ENCODE peak calls at places on chromosome 7, in eight cellular contexts. V is testis, U is transverse colon, P is body of pancreas, M is pancreas, Y is MM.1S, R is GM23248, K is heart right ventricle. N is an unnamed sample.

GRCh38 chr7:78148166-78148894 is 349.8 kb downstream of the PHTF2 start:
- DNase-seq in V (no peak), U (no peak), P (no peak), M (no peak), Y (no peak), R (peak; percentile 39), K (no peak), N (no peak)

GRCh38 chr7:92641921-92642511 is 51.8 kb upstream of the FAM133B start:
- DNase-seq in V (no peak), U (no peak), P (no peak), M (no peak), Y (no peak), R (peak; percentile 72), K (no peak), N (no peak)

GRCh38 chr7:11527707-11528106 is 304.3 kb downstream of the THSD7A start:
- DNase-seq in V (no peak), U (no peak), P (no peak), M (no peak), Y (no peak), R (no peak), K (no peak), N (no peak)

GRCh38 chr7:130942211-130942964 is 208.4 kb upstream of the KLF14 start:
- DNase-seq in V (peak; percentile 70), U (peak; percentile 69), P (peak; percentile 82), M (no peak), Y (no peak), R (no peak), K (no peak), N (no peak)

GRCh38 chr7:139075031-139075652 is 34.4 kb downstream of the ZC3HAV1 start:
- DNase-seq in V (peak; percentile 84), U (peak; percentile 66), P (peak; percentile 84), M (no peak), Y (peak; percentile 90), R (peak; percentile 88), K (peak; percentile 34), N (peak; percentile 78)

GRCh38 chr7:97751566-97751965 is 19.7 kb downstream of the TAC1 start:
- DNase-seq in V (no peak), U (no peak), P (no peak), M (no peak), Y (no peak), R (no peak), K (no peak), N (no peak)

GRCh38 chr7:140625908-140626868 is 14.4 kb downstream of the DENND2A start:
- DNase-seq in V (peak; percentile 88), U (peak; percentile 74), P (peak; percentile 67), M (no peak), Y (no peak), R (peak; percentile 88), K (peak; percentile 91), N (peak; percentile 89)

GRCh38 chr7:103680161-103681144 is 234.4 kb upstream of the SLC26A5 start:
- DNase-seq in V (no peak), U (no peak), P (no peak), M (no peak), Y (no peak), R (no peak), K (no peak), N (no peak)

GRCh38 chr7:34991938-34992840 is 45.1 kb downstream of the DPY19L1 start:
- DNase-seq in V (no peak), U (peak; percentile 51), P (peak; percentile 12), M (no peak), Y (no peak), R (peak; percentile 69), K (no peak), N (no peak)

DNA sequence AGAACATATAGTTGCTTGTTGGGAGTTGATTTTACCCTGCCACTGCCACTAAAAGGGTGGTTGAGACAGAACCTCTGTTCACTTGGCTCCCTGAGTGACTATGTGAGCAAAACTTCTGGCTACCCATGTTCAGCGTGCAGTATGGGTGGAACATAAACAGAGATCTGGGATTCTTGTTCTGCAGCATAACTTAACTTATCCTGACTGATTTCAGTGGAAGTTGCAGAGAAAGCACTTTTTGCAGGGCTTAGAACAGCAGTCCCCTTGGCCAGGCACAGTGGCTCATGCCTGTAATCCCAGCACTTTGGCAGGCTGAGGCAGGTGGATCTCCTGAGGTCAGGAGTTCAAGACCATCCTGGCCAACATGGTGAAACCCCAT is 14.7 kb downstream of the CCL26 start:
- DNase-seq in V (no peak), U (no peak), P (no peak), M (no peak), Y (no peak), R (no peak), K (no peak), N (no peak)
- H3K4me1 ChIP-seq in V (no peaks in the 10 kb centered on the region), U (no peaks in the 10 kb centered on the region), P (no peaks in the 10 kb centered on the region), M (no peaks in the 10 kb centered on the region), Y (no peaks in the 10 kb centered on the region), R (no peaks in the 10 kb centered on the region), K (peaks cover 2% of the 10 kb centered on the region), N (no peaks in the 10 kb centered on the region)

DNA sequence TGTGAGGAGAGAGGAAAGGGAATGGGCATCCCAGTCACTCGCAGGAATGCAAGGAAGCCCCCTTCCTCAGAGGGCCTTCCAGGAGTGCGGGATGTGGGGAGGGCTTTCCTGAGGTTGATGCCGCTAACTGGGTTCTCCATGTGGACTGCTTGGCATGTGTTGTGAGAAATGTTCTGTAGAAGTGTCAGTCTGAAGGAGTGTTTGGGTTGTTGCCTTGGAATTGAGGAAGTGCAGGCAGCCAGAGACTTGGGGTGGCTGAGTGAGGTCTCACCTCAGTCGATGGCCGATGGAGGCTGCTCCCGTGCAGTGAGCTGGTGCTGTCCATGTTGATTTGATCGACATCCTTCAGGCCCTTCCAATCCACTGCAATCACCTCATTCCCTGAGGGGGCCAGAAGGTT is 2.7 kb downstream of the FAM131B start:
- DNase-seq in V (no peak), U (no peak), P (no peak), M (no peak), Y (no peak), R (no peak), K (no peak), N (no peak)
- H3K27me3 ChIP-seq in V (no peaks in the 10 kb centered on the region), U (peaks cover 43% of the 10 kb centered on the region), P (no peaks in the 10 kb centered on the region), M (peaks cover 6% of the 10 kb centered on the region), Y (peaks cover 47% of the 10 kb centered on the region), R (peaks cover 29% of the 10 kb centered on the region), K (peaks cover 53% of the 10 kb centered on the region), N (no peaks in the 10 kb centered on the region)

DNA sequence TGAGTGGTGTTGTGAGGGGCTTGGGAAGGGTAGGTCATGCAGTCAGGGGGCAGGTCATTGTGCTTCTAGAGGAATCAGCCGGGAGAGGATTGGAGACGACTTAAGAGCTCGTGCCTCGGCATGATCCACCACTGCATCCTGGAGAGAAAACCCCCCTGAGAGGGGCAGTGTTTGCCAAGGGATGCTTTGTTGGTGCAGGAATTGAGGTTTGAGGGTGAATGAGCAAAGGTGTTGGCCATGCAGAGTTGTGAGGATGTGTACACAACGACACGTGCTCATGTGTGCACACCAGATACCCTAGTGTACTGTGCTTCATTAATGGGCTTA is 85.6 kb upstream of the ANLN start:
- DNase-seq in V (no peak), U (no peak), P (peak; percentile 1), M (no peak), Y (no peak), R (no peak), K (no peak), N (no peak)
- H3K27ac ChIP-seq in V (no peak overlapping the region), U (peak overlapping the region; percentile 64), P (peak overlapping the region; percentile 87), M (peak overlapping the region; percentile 79), Y (no peak overlapping the region), R (peak overlapping the region; percentile 74), K (no peak overlapping the region), N (no peak overlapping the region)

DNA sequence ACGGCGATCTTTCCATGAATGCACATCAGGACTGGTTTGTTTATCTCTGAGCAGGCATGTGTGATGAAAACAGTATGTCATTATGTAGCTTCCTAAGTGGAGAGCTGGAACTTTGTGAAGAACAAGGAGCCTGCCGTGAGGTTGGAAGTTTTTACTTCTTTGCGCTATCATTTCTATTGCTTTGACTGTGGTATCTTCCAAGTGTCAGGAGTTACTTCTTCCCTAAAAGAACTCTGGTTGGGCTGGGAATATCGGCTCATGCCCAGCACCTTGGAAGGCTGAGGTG is 167.4 kb upstream of the AHR start:
- DNase-seq in V (no peak), U (no peak), P (no peak), M (no peak), Y (no peak), R (no peak), K (no peak), N (no peak)
- H3K4me1 ChIP-seq in V (no peaks in the 10 kb centered on the region), U (no peaks in the 10 kb centered on the region), P (no peaks in the 10 kb centered on the region), M (peaks cover 16% of the 10 kb centered on the region), Y (peaks cover 18% of the 10 kb centered on the region), R (peaks cover 10% of the 10 kb centered on the region), K (no peaks in the 10 kb centered on the region), N (peaks cover 2% of the 10 kb centered on the region)

GRCh38 chr7:26685636-26686035 is 178.8 kb downstream of the SKAP2 start:
- DNase-seq in V (no peak), U (no peak), P (no peak), M (no peak), Y (no peak), R (no peak), K (no peak), N (no peak)

GRCh38 chr7:26683277-26683676 is 181.1 kb downstream of the SKAP2 start:
- DNase-seq in V (no peak), U (no peak), P (no peak), M (no peak), Y (no peak), R (no peak), K (no peak), N (no peak)

GRCh38 chr7:26680616-26681015 is 183.8 kb downstream of the SKAP2 start:
- DNase-seq in V (no peak), U (no peak), P (no peak), M (no peak), Y (no peak), R (no peak), K (no peak), N (no peak)

GRCh38 chr7:26684447-26684846 is 179.9 kb downstream of the SKAP2 start:
- DNase-seq in V (no peak), U (no peak), P (no peak), M (no peak), Y (no peak), R (no peak), K (no peak), N (no peak)

DNA sequence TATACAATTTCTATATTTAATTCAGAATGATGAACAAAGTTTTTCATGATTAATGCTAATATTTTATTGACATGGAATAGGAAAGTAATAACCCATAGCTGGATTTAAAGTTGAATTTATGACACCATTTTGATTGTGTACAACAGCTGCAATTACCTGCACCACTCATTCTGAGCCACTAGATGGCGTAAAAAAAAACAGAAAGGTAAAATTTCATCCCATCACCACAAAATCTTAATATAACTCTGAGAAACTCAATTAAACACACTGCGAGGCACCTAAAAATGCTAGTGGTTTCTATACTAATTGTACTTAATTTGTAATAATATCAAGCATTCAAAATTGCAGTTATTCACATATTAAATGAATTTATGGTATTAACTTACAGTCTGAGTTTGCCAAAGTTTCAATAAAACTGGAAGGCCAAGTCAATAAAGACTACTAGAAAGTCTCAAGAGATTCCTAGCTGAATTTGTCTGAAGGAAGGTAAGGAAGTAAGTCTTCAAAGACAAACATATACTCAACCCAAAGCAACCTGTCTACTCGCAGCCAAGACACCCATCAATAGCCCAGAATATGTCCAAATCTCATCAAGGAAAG is 182.5 kb downstream of the SKAP2 start:
- DNase-seq in V (no peak), U (no peak), P (no peak), M (no peak), Y (peak; percentile 38), R (peak; percentile 47), K (no peak), N (no peak)
- H3K27me3 ChIP-seq in V (no peaks in the 10 kb centered on the region), U (no peaks in the 10 kb centered on the region), P (no peaks in the 10 kb centered on the region), M (no peaks in the 10 kb centered on the region), Y (no peaks in the 10 kb centered on the region), R (no peaks in the 10 kb centered on the region), K (peaks cover 18% of the 10 kb centered on the region), N (no peaks in the 10 kb centered on the region)

GRCh38 chr7:26440253-26440992 is 148.8 kb downstream of the SNX10 start:
- DNase-seq in V (no peak), U (no peak), P (no peak), M (no peak), Y (no peak), R (no peak), K (no peak), N (no peak)
- H3K27ac ChIP-seq in V (no peak overlapping the region), U (no peak overlapping the region), P (peak overlapping the region; percentile 56), M (peak overlapping the region; percentile 9), Y (no peak overlapping the region), R (no peak overlapping the region), K (no peak overlapping the region), N (no peak overlapping the region)

N was measured in aorta.